ENCODE peak calls at places on chromosomes 3 and 15, in five cellular contexts. F is BE2C, S is tibial artery, Z is cardiac muscle cell, H is pancreas. E is an unnamed sample.

GRCh38 chr15:63008333-63009049 is 34.1 kb upstream of the TPM1 start:
- DNase-seq in H (no peak), Z (no peak), F (no peak), S (no peak), E (no peak)

GRCh38 chr15:93300796-93301195 is 211.8 kb upstream of the RGMA start:
- DNase-seq in S (no peak), H (no peak), Z (no peak), F (no peak), E (no peak)

GRCh38 chr3:159263750-159264561 is 462.1 kb downstream of the MFSD1 start:
- DNase-seq in S (no peak), Z (peak; percentile 57), H (no peak), F (peak; percentile 38), E (no peak)

GRCh38 chr3:64594129-64594528 is 93.7 kb downstream of the ADAMTS9 start:
- DNase-seq in Z (no peak), S (no peak), H (no peak), F (no peak), E (no peak)

GRCh38 chr15:73936181-73936580 is 9.9 kb downstream of the LOXL1 start:
- DNase-seq in S (peak; percentile 85), H (no peak), Z (no peak), F (no peak), E (no peak)

GRCh38 chr15:86830304-86830703 is 750.6 kb downstream of the AGBL1 start:
- DNase-seq in Z (no peak), H (no peak), F (no peak), S (no peak), E (no peak)

GRCh38 chr3:8629151-8630021 is 15.2 kb downstream of the SSUH2 start:
- DNase-seq in F (no peak), S (peak; percentile 93), Z (no peak), H (no peak), E (no peak)

GRCh38 chr3:37480003-37480402 is 305.6 kb upstream of the LRRFIP2 start:
- DNase-seq in H (no peak), F (peak; percentile 81), Z (no peak), S (no peak), E (no peak)

GRCh38 chr3:184227481-184227935 is 1.9 kb upstream of the VWA5B2 start:
- DNase-seq in F (peak; percentile 55), S (no peak), H (no peak), Z (peak; percentile 37), E (no peak)

GRCh38 chr15:26864664-26865191 is 2.1 kb upstream of the GABRA5 start:
- DNase-seq in S (no peak), F (peak; percentile 54), Z (peak; percentile 82), H (no peak), E (no peak)

GRCh38 chr15:60720493-60721231 is 241.7 kb upstream of the ICE2 start:
- DNase-seq in H (peak; percentile 15), S (no peak), F (no peak), Z (no peak), E (peak; percentile 59)

GRCh38 chr15:31435891-31436628 is 109.4 kb downstream of the KLF13 start:
- DNase-seq in Z (no peak), F (no peak), H (no peak), S (peak; percentile 82), E (no peak)

GRCh38 chr15:31433101-31433500 is 106.5 kb downstream of the KLF13 start:
- DNase-seq in H (no peak), S (no peak), F (peak; percentile 72), Z (no peak), E (no peak)

GRCh38 chr15:31434418-31435255 is 108.0 kb downstream of the KLF13 start:
- DNase-seq in Z (no peak), F (no peak), H (no peak), S (no peak), E (peak; percentile 79)

GRCh38 chr15:31433574-31433973 is 106.9 kb downstream of the KLF13 start:
- DNase-seq in S (no peak), Z (no peak), F (no peak), H (no peak), E (no peak)

GRCh38 chr15:31435256-31435781 is 108.7 kb downstream of the KLF13 start:
- DNase-seq in Z (peak; percentile 91), H (peak; percentile 65), S (peak; percentile 86), F (peak; percentile 89), E (peak; percentile 86)
- H3K4me3 ChIP-seq in Z (no peak overlapping the region), H (no peak overlapping the region), S (no peak overlapping the region), F (no peak overlapping the region), E (peak overlapping the region; percentile 25)

DNA sequence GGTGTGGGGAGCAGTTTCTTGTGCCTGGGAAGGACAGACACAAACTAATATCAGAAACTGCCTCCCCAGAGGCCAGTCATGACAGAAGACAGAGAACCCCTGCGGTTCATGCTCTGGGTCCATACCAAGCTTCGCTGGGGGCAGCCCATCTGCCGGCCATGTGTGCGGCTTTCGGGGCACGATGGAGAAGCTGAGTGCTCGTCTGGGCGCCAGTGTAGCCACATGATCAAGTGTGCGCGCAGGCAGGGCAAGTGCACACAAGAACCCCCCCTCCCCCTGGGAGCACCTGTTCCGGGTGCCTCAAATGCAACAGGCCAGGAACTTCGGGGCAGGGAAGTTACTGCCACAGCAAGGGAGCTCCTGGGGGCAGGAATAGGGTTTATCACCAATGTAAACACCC is 1.8 kb downstream of the ADAMTS17 start:
- DNase-seq in H (peak; percentile 39), Z (no peak), S (no peak), F (no peak), E (no peak)
- H3K4me3 ChIP-seq in H (peak overlapping the region; percentile 88), Z (no peak overlapping the region), S (no peak overlapping the region), F (no peak overlapping the region), E (no peak overlapping the region)

GRCh38 chr3:15290731-15291130 is 41.7 kb downstream of the SH3BP5 start:
- DNase-seq in H (no peak), S (no peak), Z (no peak), F (no peak), E (no peak)

GRCh38 chr3:15289661-15290060 is 42.7 kb downstream of the SH3BP5 start:
- DNase-seq in Z (no peak), S (no peak), F (no peak), H (no peak), E (no peak)

GRCh38 chr3:15292765-15293522 is 39.4 kb downstream of the SH3BP5 start:
- DNase-seq in Z (no peak), F (no peak), H (no peak), S (peak; percentile 97), E (no peak)

GRCh38 chr3:15294914-15295313 is 37.5 kb downstream of the SH3BP5 start:
- DNase-seq in S (peak; percentile 78), H (no peak), Z (no peak), F (no peak), E (no peak)

DNA sequence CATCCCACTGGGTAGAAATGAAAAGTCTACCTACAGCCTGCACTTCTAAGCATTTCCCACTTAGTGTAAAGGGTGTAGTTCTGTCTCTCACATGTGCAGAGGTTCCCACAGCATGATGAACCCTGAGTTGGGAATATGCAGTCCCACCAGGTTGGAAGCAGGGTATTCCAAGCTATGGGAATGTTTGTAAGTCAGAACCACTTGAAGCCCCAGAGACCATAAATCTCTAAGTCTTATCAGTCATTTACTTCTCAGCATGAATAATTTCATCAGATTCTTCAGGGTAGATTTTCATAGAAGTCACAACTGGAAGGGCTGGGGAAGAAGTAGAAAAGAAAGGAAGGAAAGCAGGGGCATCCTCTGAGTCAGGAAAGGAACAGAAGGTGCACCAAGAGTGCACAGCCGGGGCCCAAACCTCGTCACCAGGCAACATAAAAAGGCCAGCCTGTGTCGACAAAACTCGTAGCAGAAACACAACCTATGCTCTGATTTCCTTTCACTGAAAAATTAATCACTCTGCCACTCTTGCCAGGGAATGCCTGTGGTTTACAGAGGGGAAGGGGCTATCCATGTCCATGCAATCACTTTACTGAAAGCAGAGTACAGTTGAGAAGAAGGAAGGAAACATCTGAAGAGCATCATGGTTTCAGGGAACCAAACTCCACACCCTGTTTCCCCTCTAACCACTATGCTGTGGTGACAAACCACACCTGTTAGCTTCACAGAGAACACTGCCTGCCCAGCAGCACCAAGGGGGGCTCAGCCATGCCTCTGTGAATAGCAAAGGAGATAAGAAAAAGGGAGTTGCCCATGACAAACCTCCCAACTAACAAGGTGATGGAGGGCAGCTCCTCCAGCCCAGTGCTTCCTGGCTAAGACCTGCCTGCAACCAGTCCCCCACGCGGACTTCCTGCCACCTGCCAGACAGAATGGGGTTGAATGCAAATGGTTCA is 40.5 kb downstream of the SH3BP5 start:
- DNase-seq in H (no peak), F (no peak), Z (no peak), S (peak; percentile 66), E (peak; percentile 86)
- H3K4me3 ChIP-seq in H (no peak overlapping the region), F (no peak overlapping the region), Z (no peak overlapping the region), S (no peak overlapping the region), E (peak overlapping the region; percentile 42)

DNA sequence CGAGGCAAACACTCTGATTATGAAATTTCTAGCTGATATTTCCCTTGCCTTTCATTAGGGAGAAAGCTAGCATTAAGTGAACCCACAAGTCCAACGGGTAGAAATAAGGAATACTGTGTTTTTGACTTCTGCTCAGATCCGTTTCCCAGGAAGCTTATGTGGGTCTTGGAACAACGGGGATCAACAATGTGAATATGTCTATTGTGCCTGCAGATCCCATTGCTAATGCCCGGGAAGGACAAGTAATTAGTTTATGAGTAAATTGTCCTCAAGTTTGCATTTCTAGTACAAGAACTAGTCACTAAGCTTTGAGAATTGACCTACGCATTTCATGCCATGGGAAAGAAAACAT is 236.4 kb downstream of the UACA start:
- DNase-seq in S (no peak), F (no peak), H (no peak), Z (no peak), E (no peak)
- H3K4me3 ChIP-seq in S (no peak overlapping the region), F (peak overlapping the region; percentile 43), H (no peak overlapping the region), Z (no peak overlapping the region), E (no peak overlapping the region)

GRCh38 chr3:122021811-122022401 is at the start of gene ILDR1:
- DNase-seq in F (no peak), S (no peak), H (peak; percentile 74), Z (peak; percentile 19), E (no peak)
- H3K4me3 ChIP-seq in F (no peak within 1 kb of the TSS), S (no peak within 1 kb of the TSS), H (peak within 1 kb of the TSS; percentile 46), Z (peak within 1 kb of the TSS; percentile 36), E (no peak within 1 kb of the TSS)

DNA sequence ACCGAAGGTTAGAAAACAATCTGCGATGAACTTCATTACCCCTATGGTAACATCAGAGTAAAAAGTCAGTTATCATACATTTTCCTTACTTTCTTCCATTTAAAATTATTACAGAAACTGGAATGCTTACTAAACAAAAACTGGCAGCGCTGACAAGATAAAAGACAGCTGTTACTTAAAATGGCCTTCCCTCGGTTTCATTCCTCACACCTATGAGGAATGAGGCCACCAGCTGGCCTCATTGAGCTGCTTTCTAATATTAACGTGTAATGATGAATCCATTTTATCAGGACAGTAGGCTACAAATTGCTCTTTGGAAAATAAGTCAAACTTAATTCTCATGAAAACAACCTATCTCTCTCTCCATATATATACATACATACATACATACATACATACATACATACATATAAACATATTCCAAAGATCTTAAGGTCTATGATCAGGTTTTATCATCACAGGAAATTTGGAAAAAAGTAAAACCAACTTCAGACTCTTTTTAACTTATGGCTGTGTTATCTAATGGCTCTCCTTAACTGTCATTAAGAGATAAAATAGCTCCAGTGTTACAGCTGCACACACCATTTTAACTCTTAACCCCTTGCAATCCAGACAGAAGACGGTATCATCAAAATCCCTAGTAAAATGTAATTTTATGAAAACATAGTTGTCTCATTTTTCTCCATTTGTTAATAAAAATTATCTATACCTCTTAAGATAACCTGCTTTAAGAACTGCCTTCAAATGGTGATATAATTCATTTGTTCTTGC is 5.2 kb downstream of the CCNL1 start:
- DNase-seq in F (no peak), H (no peak), S (no peak), Z (no peak), E (no peak)
- H3K4me3 ChIP-seq in F (peak overlapping the region; percentile 26), H (peak overlapping the region; percentile 15), S (no peak overlapping the region), Z (peak overlapping the region; percentile 23), E (no peak overlapping the region)